ENCODE peak calls at places on chromosomes 11 and 22, in seven cellular contexts. H is left ventricle myocardium inferior, Z is keratinocyte, E is GM23338, B is fibroblast of pulmonary artery, D is fibroblast of villous mesenchyme, I is HFF-Myc. U is an unnamed sample.

GRCh38 chr22:45149671-45150070 is 14.1 kb upstream of the NUP50 start:
- DNase-seq in H (no peak), Z (no peak), E (no peak), B (no peak), D (peak; percentile 84), I (no peak), U (no peak)

GRCh38 chr22:45159652-45160462 is 3.9 kb upstream of the NUP50 start:
- DNase-seq in H (no peak), Z (no peak), E (peak; percentile 54), B (peak; percentile 58), D (peak; percentile 89), I (no peak), U (no peak)

GRCh38 chr11:113014262-113014661 is 53.0 kb downstream of the NCAM1 start:
- DNase-seq in H (no peak), Z (no peak), E (no peak), B (peak; percentile 9), D (peak; percentile 38), I (no peak), U (no peak)

GRCh38 chr11:35649984-35650383 is 12.6 kb upstream of the TRIM44 start:
- DNase-seq in H (no peak), Z (peak; percentile 40), E (no peak), B (peak; percentile 34), D (peak; percentile 7), I (no peak), U (no peak)

GRCh38 chr22:35627267-35628041 is 10.3 kb upstream of the MB start:
- DNase-seq in H (peak; percentile 82), Z (peak; percentile 73), E (peak; percentile 85), B (peak; percentile 91), D (peak; percentile 94), I (peak; percentile 84), U (no peak)

GRCh38 chr22:31872209-31872608 is 72.1 kb upstream of the YWHAH start:
- DNase-seq in H (no peak), Z (no peak), E (peak; percentile 69), B (peak; percentile 30), D (peak; percentile 14), I (no peak), U (no peak)

GRCh38 chr11:101706541-101706940 is 122.7 kb upstream of the TRPC6 start:
- DNase-seq in H (no peak), Z (no peak), E (no peak), B (peak; percentile 16), D (peak; percentile 71), I (no peak), U (no peak)

GRCh38 chr11:1161410-1162152 is 3.8 kb downstream of the MUC5AC start:
- DNase-seq in H (peak; percentile 12), Z (no peak), E (no peak), B (no peak), D (no peak), I (no peak), U (no peak)

GRCh38 chr22:27089303-27089702 is 431.9 kb downstream of the MIAT start:
- DNase-seq in H (no peak), Z (no peak), E (no peak), B (no peak), D (no peak), I (no peak), U (no peak)

GRCh38 chr11:1208361-1209261 is 14.3 kb upstream of the MUC5B start:
- DNase-seq in H (peak; percentile 7), Z (no peak), E (no peak), B (no peak), D (no peak), I (no peak), U (peak; percentile 14)

GRCh38 chr11:109798521-109798920 is 294.7 kb upstream of the ZC3H12C start:
- DNase-seq in H (no peak), Z (no peak), E (no peak), B (peak; percentile 10), D (peak; percentile 3), I (no peak), U (no peak)

GRCh38 chr22:44131989-44132685 is 48.6 kb upstream of the PARVG start:
- DNase-seq in H (no peak), Z (no peak), E (no peak), B (no peak), D (no peak), I (no peak), U (no peak)

GRCh38 chr11:28963189-28963588 is 855.0 kb downstream of the METTL15 start:
- DNase-seq in H (no peak), Z (no peak), E (no peak), B (peak; percentile 69), D (peak; percentile 55), I (no peak), U (no peak)

GRCh38 chr11:843818-844692 is 1.4 kb downstream of the TSPAN4 start:
- DNase-seq in H (peak; percentile 92), Z (no peak), E (peak; percentile 98), B (peak; percentile 98), D (peak; percentile 95), I (peak; percentile 91), U (peak; percentile 74)

GRCh38 chr22:30922151-30922611 is 46.4 kb downstream of the MORC2 start:
- DNase-seq in H (peak; percentile 69), Z (no peak), E (peak; percentile 43), B (peak; percentile 66), D (peak; percentile 68), I (peak; percentile 4), U (no peak)

GRCh38 chr11:47617417-47617809 is 23.2 kb upstream of the C1QTNF4 start:
- DNase-seq in H (no peak), Z (no peak), E (no peak), B (peak; percentile 34), D (peak; percentile 83), I (no peak), U (no peak)

GRCh38 chr11:44716256-44716655 is 10.5 kb upstream of the TSPAN18 start:
- DNase-seq in H (no peak), Z (no peak), E (no peak), B (no peak), D (no peak), I (no peak), U (no peak)

DNA sequence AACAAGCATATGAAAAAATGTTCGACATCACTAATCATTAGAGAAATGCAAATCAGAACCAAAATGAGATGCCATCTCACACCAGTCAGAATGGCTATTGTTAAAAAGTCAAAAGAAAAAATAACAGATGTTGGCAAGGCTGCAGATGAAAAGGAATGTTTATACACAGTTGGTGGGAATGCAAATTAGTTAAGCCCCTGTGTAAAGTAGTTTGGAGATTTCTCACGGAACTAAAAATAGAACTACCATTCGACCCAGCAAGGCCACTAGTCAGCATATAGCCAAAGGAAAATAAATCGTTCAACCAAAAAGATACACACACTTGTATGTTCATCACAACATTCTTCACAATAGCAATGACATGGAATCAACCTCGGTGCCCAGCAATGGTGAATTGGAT is 503.2 kb downstream of the OPCML start:
- DNase-seq in H (no peak), Z (no peak), E (peak; percentile 30), B (no peak), D (no peak), I (no peak), U (no peak)
- TF ChIP-seq CTCF in H (no peak), Z (no peak), E (no peak), B (no peak), D (no peak), I (no peak), U (no peak)

DNA sequence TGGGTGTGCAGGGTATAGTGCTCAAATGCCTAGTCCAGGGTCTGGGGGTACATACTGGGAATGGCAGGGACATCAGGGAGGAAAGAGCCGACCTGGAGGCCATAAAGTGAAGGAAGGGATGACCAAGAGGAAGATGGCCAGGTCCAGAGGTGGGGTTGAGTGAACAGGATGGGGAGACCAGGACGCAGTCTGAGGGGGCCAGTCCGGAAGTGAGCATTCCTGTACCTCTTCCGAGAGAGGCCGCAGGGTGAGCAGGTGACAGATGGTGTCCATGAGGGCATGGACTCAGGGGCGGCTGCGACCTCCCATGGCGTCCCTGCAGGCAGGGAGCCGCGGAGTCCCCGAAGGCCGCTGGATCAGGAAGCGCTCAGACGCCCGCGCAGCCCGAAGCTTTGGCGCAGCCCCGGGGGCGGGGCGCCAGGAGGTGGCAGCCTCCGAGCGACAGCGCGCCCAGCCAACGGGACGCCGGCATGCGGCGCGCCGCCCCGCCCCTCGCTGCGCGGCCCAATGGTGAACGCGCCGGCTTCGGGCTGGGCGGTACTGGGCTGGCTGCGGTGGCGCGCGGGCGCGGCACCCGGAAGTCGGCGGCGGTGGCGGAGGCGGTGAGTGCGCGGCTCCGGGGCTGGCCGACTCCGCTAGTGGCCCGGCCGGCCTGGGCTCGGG is at the start of gene TANGO2:
- DNase-seq in H (peak; percentile 93), Z (peak; percentile 30), E (peak; percentile 94), B (peak; percentile 87), D (peak; percentile 90), I (peak; percentile 32), U (peak; percentile 94)
- TF ChIP-seq CTCF in H (no peak), Z (no peak), E (no peak), B (no peak), D (no peak), I (no peak), U (no peak)

DNA sequence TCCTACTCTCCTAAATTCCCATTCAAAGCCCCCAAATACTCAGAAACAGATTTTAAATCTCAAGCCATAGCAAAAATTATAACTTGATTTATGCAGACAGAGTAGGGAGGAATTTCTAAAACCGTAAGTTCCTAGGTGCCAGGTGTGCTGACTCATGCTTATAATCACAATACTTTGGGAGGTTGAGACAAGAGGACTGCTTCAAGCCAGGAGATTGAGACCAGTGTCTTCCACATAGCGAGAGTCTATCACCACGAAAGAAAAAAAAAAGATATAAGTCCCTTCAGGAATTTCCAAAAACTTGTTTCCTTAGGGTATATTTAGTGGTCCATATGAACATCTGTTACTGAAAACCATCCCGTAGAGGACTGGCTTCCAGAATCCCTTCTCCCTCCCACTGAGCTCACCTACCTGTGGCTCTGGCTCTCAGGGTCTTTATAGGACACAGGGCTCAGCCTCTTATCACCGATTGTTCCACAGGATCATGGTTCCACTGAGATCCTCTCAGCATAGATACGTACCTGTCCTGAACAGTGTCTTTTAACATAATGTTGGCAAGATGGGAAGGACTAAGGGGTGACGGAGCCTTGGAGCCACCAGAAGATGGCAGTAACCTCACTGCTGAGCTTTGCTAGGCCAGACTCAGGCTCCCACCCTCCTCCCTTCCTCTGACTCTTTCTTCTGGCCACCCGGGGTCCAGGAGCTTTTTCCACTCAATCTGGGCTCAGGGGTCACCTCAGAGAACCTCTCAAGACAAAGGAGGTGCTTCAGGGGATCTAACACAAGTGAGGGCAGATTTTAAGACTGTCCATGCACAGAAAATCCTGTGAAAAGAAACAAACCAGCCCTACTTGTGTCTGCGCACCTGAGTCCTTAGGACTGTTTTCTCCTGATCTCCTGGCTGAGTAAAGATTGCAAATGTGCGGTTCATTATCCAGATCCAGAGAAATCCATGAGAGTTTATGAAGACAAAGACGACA is 117.5 kb upstream of the TOP3B start:
- DNase-seq in H (no peak), Z (no peak), E (peak; percentile 50), B (peak; percentile 24), D (peak; percentile 9), I (no peak), U (no peak)
- TF ChIP-seq CTCF in H (no peak), Z (peak; percentile 58), E (peak; percentile 57), B (peak; percentile 56), D (peak; percentile 31), I (peak; percentile 37), U (no peak)

GRCh38 chr11:15768321-15768720 is 588.0 kb downstream of the SOX6 start:
- DNase-seq in H (no peak), Z (no peak), E (no peak), B (no peak), D (no peak), I (no peak), U (no peak)

GRCh38 chr11:15773024-15773423 is 583.3 kb downstream of the SOX6 start:
- DNase-seq in H (no peak), Z (no peak), E (no peak), B (no peak), D (no peak), I (no peak), U (no peak)

GRCh38 chr11:15769203-15769602 is 587.1 kb downstream of the SOX6 start:
- DNase-seq in H (no peak), Z (no peak), E (no peak), B (no peak), D (no peak), I (no peak), U (no peak)

GRCh38 chr11:15774021-15774862 is 582.1 kb downstream of the SOX6 start:
- DNase-seq in H (no peak), Z (no peak), E (no peak), B (no peak), D (peak; percentile 14), I (no peak), U (no peak)

GRCh38 chr11:15770798-15771414 is 585.4 kb downstream of the SOX6 start:
- DNase-seq in H (peak; percentile 27), Z (no peak), E (peak; percentile 77), B (peak; percentile 62), D (peak; percentile 38), I (no peak), U (no peak)
- TF ChIP-seq CTCF in H (peak; percentile 71), Z (peak; percentile 75), E (peak; percentile 75), B (peak; percentile 90), D (peak; percentile 78), I (peak; percentile 53), U (peak; percentile 33)

U was measured in mesothelial cell of epicardium.